ENCODE peak calls at places on chromosomes 6 and 20, in four cellular contexts. A, E, V and Y are unnamed samples.

GRCh38 chr20:53738039-53738944 is 144.7 kb upstream of the ZNF217 start:
- DNase-seq in A (peak; percentile 82), E (peak; percentile 73), V (peak; percentile 86), Y (peak; percentile 60)

GRCh38 chr20:955111-955510 is 39.0 kb upstream of the ANGPT4 start:
- DNase-seq in A (no peak), E (no peak), V (no peak), Y (no peak)

GRCh38 chr6:167855825-167856425 is 29.2 kb downstream of the AFDN start:
- DNase-seq in A (no peak), E (no peak), V (peak; percentile 98), Y (no peak)

GRCh38 chr6:169963581-169964297 is 212.3 kb downstream of the ERMARD start:
- DNase-seq in A (peak; percentile 3), E (no peak), V (no peak), Y (no peak)

GRCh38 chr6:69936674-69937363 is 70.5 kb downstream of the COL19A1 start:
- DNase-seq in A (no peak), E (no peak), V (peak; percentile 4), Y (no peak)

GRCh38 chr6:45388328-45388727 is 10.6 kb upstream of the SUPT3H start:
- DNase-seq in A (no peak), E (no peak), V (peak; percentile 26), Y (no peak)

GRCh38 chr6:126066068-126067048 is 80.0 kb downstream of the TRMT11 start:
- DNase-seq in A (no peak), E (no peak), V (no peak), Y (no peak)

GRCh38 chr20:47328841-47329448 is 27.6 kb downstream of the ZMYND8 start:
- DNase-seq in A (no peak), E (no peak), V (no peak), Y (peak; percentile 20)

GRCh38 chr20:25057234-25058050 is 497 bp downstream of the ACSS1 start:
- DNase-seq in A (peak; percentile 81), E (peak; percentile 86), V (no peak), Y (peak; percentile 87)

GRCh38 chr6:38305995-38306681 is 333.6 kb downstream of the BTBD9 start:
- DNase-seq in A (no peak), E (no peak), V (no peak), Y (no peak)

GRCh38 chr6:105805581-105806023 is 280.5 kb upstream of the PRDM1 start:
- DNase-seq in A (no peak), E (no peak), V (peak; percentile 27), Y (no peak)

GRCh38 chr20:52473171-52473570 is 281.6 kb upstream of the ZFP64 start:
- DNase-seq in A (no peak), E (no peak), V (no peak), Y (no peak)
- H3K27ac ChIP-seq in A (no peak overlapping the region), E (no peak overlapping the region), V (no peak overlapping the region), Y (no peak overlapping the region)

GRCh38 chr6:27684264-27685211 is 211.6 kb upstream of the ZNF184 start:
- DNase-seq in A (peak; percentile 21), E (no peak), V (peak; percentile 88), Y (no peak)
- H3K27ac ChIP-seq in A (no peak overlapping the region), E (no peak overlapping the region), V (no peak overlapping the region), Y (no peak overlapping the region)

DNA sequence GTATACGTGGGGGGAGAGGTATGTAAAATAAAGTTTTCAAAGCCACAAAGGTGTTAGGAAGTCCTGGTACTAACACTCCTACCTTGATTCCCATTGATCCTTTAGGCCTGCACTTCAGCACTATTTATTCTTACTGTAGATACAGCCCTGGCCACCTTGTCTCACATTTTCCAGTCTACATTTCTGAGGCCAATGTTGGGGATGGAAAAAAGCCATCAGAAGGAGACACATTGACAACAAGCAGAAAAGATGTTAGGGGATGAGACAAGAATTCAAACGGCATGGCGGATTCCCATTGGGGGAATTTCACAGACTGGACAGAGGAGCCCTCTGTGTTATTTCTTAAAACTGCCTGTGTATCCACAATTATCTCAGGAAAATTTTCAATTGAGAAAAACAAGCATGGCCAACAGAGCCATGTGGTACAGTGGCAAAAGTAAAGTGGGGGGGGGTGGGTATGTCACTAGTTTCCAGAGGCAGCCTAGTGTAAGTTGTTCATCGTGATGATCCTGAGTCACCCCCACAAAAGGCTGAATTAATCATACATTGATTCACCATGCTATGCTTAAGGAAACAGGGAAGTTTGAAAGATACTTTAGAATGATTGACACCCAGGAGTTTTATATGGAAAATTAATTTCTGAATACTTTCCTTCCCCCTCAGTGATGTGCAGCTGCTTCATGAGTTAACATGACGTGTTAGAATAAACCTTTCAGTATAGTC is 40.5 kb downstream of the RREB1 start:
- DNase-seq in A (no peak), E (no peak), V (peak; percentile 75), Y (no peak)
- H3K27ac ChIP-seq in A (no peak overlapping the region), E (no peak overlapping the region), V (peak overlapping the region; percentile 74), Y (no peak overlapping the region)

DNA sequence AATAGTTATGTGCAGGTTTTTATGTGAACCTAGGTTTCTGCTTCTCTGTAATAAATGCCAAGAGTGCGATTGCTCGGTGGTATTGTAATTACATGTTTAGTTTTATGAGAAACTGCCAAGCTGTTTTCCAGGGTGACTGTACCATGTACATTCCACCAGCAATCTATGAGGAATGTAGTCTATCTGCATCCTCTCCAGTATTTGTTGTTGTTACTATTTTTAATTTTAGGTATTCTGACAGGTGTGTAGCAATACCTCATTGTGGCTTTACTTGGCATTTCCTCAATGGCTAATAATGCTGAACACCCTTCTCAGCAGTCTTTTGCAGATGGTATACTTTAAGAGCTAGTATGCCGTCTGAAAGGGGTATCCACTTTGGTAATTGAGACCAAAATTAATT is 142.1 kb downstream of the BMP2 start:
- DNase-seq in A (no peak), E (no peak), V (no peak), Y (no peak)
- H3K27ac ChIP-seq in A (no peak overlapping the region), E (no peak overlapping the region), V (no peak overlapping the region), Y (no peak overlapping the region)

GRCh38 chr6:119454694-119455093 is 105.1 kb upstream of the MAN1A1 start:
- DNase-seq in A (no peak), E (no peak), V (peak; percentile 36), Y (no peak)

GRCh38 chr6:119449253-119450156 is 99.9 kb upstream of the MAN1A1 start:
- DNase-seq in A (no peak), E (no peak), V (no peak), Y (no peak)

GRCh38 chr6:119453242-119453641 is 103.7 kb upstream of the MAN1A1 start:
- DNase-seq in A (no peak), E (no peak), V (no peak), Y (no peak)
- H3K27ac ChIP-seq in A (no peak overlapping the region), E (no peak overlapping the region), V (no peak overlapping the region), Y (no peak overlapping the region)

GRCh38 chr20:59159091-59159821 is 4.4 kb upstream of the ZNF831 start:
- DNase-seq in A (no peak), E (no peak), V (no peak), Y (no peak)
- H3K27ac ChIP-seq in A (no peak overlapping the region), E (no peak overlapping the region), V (no peak overlapping the region), Y (peak overlapping the region; percentile 37)

GRCh38 chr6:156556830-156557229 is 220.3 kb upstream of the ARID1B start:
- DNase-seq in A (no peak), E (no peak), V (no peak), Y (no peak)
- H3K27ac ChIP-seq in A (peak overlapping the region; percentile 2), E (no peak overlapping the region), V (no peak overlapping the region), Y (no peak overlapping the region)

GRCh38 chr6:91477688-91478087 is 890.8 kb upstream of the MAP3K7 start:
- DNase-seq in A (no peak), E (no peak), V (no peak), Y (no peak)
- H3K27ac ChIP-seq in A (no peak overlapping the region), E (no peak overlapping the region), V (no peak overlapping the region), Y (no peak overlapping the region)